ENCODE peak calls at places on chromosomes 13 and 19, in eight cellular contexts. C, E, S, D, U, N, B and T are unnamed samples.

GRCh38 chr13:84121456-84121855 is 239.2 kb upstream of the SLITRK1 start:
- DNase-seq in B (no peak), U (no peak), D (no peak), S (no peak), C (no peak), N (no peak), E (no peak), T (peak; percentile 3)

GRCh38 chr13:22563272-22563671 is 617.5 kb upstream of the SGCG start:
- DNase-seq in N (no peak), E (no peak), B (no peak), C (no peak), D (no peak), U (no peak), S (no peak), T (no peak)

GRCh38 chr13:34416833-34417425 is 525.1 kb upstream of the NBEA start:
- DNase-seq in C (peak; percentile 88), N (no peak), B (no peak), S (peak; percentile 1), D (no peak), U (no peak), E (peak; percentile 67), T (no peak)

GRCh38 chr19:48698046-48698445 is 2.3 kb downstream of the FUT2 start:
- DNase-seq in B (no peak), E (peak; percentile 61), C (peak; percentile 54), N (no peak), U (no peak), S (no peak), D (no peak), T (no peak)

GRCh38 chr13:75635101-75635620 is 969 bp upstream of the LMO7 start:
- DNase-seq in E (no peak), S (peak; percentile 41), N (no peak), U (no peak), D (no peak), C (peak; percentile 60), B (peak; percentile 11), T (peak; percentile 5)

GRCh38 chr19:1990230-1991017 is 25.1 kb downstream of the BTBD2 start:
- DNase-seq in E (no peak), S (no peak), U (no peak), N (no peak), B (no peak), C (no peak), D (no peak), T (no peak)

GRCh38 chr13:44108345-44108858 is 228.7 kb downstream of the LACC1 start:
- DNase-seq in B (no peak), E (peak; percentile 74), C (no peak), N (no peak), S (no peak), D (no peak), U (no peak), T (peak; percentile 83)

GRCh38 chr13:61954092-61954491 is 538.4 kb upstream of the PCDH20 start:
- DNase-seq in E (peak; percentile 50), C (peak; percentile 1), S (peak; percentile 69), B (no peak), D (peak; percentile 4), U (peak; percentile 14), N (peak; percentile 19), T (peak; percentile 19)

GRCh38 chr19:49983645-49984229 is 22.8 kb upstream of the SIGLEC11 start:
- DNase-seq in S (peak; percentile 80), C (peak; percentile 55), U (peak; percentile 79), N (peak; percentile 26), E (peak; percentile 76), D (peak; percentile 79), B (peak; percentile 68), T (peak; percentile 58)

GRCh38 chr13:102970542-102970941 is 95.7 kb downstream of the SLC10A2 start:
- DNase-seq in U (no peak), B (peak; percentile 89), S (no peak), C (no peak), N (no peak), E (no peak), D (peak; percentile 59), T (no peak)

GRCh38 chr13:99862243-99862642 is 109.3 kb downstream of the ZIC5 start:
- DNase-seq in D (no peak), E (no peak), N (no peak), C (no peak), B (no peak), U (no peak), S (no peak), T (no peak)
- H3K9me2 ChIP-seq in D (no peaks in the 10 kb centered on the region), E (no peaks in the 10 kb centered on the region), N (no peaks in the 10 kb centered on the region), C (no peaks in the 10 kb centered on the region), B (no peaks in the 10 kb centered on the region), U (no peaks in the 10 kb centered on the region), S (no peaks in the 10 kb centered on the region), T (no peaks in the 10 kb centered on the region)

GRCh38 chr19:46693760-46694159 is 23.2 kb downstream of the PRKD2 start:
- DNase-seq in C (no peak), D (no peak), U (peak; percentile 19), S (no peak), N (no peak), B (no peak), E (no peak), T (no peak)

GRCh38 chr19:46697142-46697960 is 19.6 kb downstream of the PRKD2 start:
- DNase-seq in S (peak; percentile 99), U (peak; percentile 72), B (no peak), E (no peak), N (peak; percentile 80), D (peak; percentile 37), C (peak; percentile 90), T (peak; percentile 88)

GRCh38 chr19:46696052-46696451 is 20.9 kb downstream of the PRKD2 start:
- DNase-seq in B (no peak), S (no peak), D (no peak), C (no peak), N (no peak), E (no peak), U (peak; percentile 18), T (no peak)

GRCh38 chr19:46700704-46701103 is 16.2 kb downstream of the PRKD2 start:
- DNase-seq in U (peak; percentile 10), C (no peak), N (no peak), B (no peak), S (no peak), D (no peak), E (no peak), T (no peak)

DNA sequence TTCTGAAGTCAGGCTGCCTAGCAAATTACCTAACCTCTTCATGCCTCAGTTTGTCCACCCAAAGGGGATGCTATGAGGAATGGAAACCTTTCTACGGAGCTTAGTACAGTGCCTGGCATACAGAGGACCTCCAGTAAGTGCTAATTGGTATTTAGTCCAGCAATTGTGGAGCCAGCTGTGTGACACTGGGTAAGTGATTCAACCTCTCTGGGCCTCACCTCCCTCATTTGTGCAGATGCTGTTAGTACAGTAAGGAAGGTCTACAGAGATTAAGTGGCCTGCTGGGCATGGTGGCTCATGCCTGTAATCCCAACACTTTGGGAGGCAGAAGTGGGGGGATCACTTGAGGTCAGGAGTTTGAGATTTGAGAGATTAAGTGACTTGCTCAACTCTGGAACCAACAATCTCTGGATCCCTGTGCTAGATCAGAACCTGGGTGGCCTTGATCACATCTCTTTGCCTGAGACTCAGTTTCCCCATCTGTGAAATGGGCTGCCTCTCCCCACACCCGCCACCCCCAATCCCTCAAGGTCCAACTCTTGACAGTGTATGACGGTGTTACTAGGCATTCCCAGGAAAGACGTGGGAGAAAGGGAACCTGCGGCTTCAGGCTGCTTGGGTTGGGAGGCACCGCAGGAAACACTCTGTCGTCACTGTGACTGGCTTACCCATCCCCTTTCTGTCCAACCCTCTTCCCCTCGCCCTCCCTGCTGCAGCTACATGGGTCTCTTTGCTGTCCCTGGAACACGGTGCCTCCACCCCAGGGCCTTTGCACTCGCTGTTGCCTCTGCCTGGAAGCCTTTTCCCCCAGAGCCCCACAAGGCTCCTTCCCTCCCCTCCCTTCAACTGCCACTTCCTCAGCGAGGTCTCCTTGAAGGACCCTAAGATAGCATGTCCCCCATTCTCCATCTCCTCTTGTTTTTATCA is 18.3 kb downstream of the PRKD2 start:
- DNase-seq in C (no peak), D (no peak), S (no peak), B (no peak), N (no peak), U (no peak), E (no peak), T (no peak)
- TF ChIP-seq EZH2phosphoT487 in C (no peak), D (no peak), S (no peak), B (no peak), N (no peak), U (no peak), E (no peak), T (no peak)

DNA sequence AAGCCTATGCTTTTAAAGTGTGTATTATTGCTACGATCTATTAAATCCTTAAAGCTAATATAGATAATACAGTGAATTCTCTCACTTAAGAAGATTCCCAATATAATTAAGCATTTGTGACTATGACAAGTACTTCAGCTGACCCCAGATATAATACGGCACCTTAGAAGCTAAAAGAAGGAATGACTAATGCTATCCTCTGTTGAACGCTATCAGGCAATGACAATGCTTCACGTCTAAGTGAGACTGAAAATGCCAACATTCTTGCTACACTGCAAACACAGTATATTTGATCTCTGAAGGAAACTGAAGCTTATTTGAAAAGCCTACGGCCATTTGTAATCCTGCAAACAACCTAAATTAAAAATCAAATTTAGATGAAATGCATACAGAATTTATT is 19.7 kb downstream of the VWA8 start:
- DNase-seq in S (no peak), B (no peak), E (no peak), N (no peak), U (no peak), D (no peak), C (no peak), T (no peak)
- H3K9me2 ChIP-seq in S (no peaks in the 10 kb centered on the region), B (no peaks in the 10 kb centered on the region), E (no peaks in the 10 kb centered on the region), N (no peaks in the 10 kb centered on the region), U (no peaks in the 10 kb centered on the region), D (no peaks in the 10 kb centered on the region), C (no peaks in the 10 kb centered on the region), T (no peaks in the 10 kb centered on the region)

DNA sequence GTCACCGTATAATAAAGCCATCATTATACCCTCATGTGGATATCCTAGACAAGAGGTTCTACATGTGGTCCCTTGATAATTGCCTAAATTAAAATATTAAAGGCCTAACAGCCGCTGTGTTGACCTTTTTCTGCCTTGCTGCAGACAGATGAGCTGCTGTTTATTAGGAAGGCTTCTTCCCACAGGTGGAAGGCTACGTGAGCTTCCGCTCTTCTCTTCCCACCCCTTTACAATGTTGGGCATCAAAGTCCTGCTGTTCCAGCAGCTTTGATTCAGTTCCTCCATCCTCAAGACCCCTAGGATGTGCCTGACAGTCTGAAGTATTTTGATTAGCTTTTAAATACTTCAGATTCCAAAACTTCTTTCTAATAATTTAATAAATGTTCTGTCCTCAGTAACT is 217.1 kb downstream of the PCCA start:
- DNase-seq in C (no peak), B (no peak), U (no peak), D (no peak), E (no peak), S (peak; percentile 28), N (no peak), T (no peak)
- TF ChIP-seq EZH2phosphoT487 in C (no peak), B (no peak), U (no peak), D (no peak), E (no peak), S (no peak), N (no peak), T (no peak)

DNA sequence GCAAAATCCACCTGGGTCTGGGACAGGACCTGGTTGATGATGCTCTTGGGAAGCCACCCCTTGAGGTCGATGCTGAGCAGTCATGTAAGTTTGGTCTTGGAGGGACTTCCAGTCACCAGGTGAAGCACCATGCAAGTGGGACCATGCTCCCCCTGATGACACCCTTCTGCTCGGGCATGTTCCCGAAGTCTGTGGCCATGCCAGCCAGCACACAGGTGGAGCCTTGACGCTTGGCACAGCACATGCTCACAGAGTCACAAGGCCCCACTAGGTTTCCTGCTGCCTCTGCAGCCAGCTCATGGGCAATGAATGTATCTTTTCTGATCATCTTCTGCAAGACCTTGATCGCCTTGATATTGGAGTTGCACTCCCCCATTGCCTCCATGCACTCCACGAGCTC is 1920.2 kb downstream of the PCDH9 start:
- DNase-seq in S (no peak), C (no peak), N (no peak), D (no peak), U (no peak), E (no peak), B (no peak), T (no peak)
- H3K9me2 ChIP-seq in S (peaks cover 5% of the 10 kb centered on the region), C (no peaks in the 10 kb centered on the region), N (no peaks in the 10 kb centered on the region), D (no peaks in the 10 kb centered on the region), U (no peaks in the 10 kb centered on the region), E (no peaks in the 10 kb centered on the region), B (no peaks in the 10 kb centered on the region), T (no peaks in the 10 kb centered on the region)